ENCODE peak calls at places on chromosomes 16 and 17, in nine cellular contexts. N, T, Y, R, V, D, E, B and M are unnamed samples.
A peak's percentile ranks its signal among the peaks of the same experiment; 100 is the strongest.

GRCh38 chr17:74761931-74762330 is 13.5 kb downstream of the NHERF1 start:
- DNase-seq in N (no peak), D (no peak), R (no peak), V (no peak), T (no peak), E (no peak), Y (no peak), B (no peak), M (no peak)

GRCh38 chr17:28725660-28726395 is at the start of gene TLCD1:
- DNase-seq in V (peak; percentile 76), N (peak; percentile 69), R (peak; percentile 84), B (no peak), Y (no peak), D (peak; percentile 87), T (peak; percentile 76), E (peak; percentile 69), M (peak; percentile 82)

GRCh38 chr17:50219345-50219744 is 17.9 kb upstream of the COL1A1 start:
- DNase-seq in B (no peak), N (peak; percentile 88), T (peak; percentile 68), V (no peak), R (peak; percentile 72), E (no peak), D (peak; percentile 89), Y (no peak), M (no peak)

GRCh38 chr16:24871891-24872290 is 26.1 kb downstream of the SLC5A11 start:
- DNase-seq in D (no peak), N (no peak), E (no peak), T (no peak), R (no peak), Y (no peak), B (no peak), V (no peak), M (no peak)

GRCh38 chr17:79657861-79658810 is 47.3 kb upstream of the RBFOX3 start:
- DNase-seq in N (no peak), R (no peak), Y (no peak), B (no peak), D (no peak), E (no peak), V (no peak), T (no peak), M (no peak)

GRCh38 chr17:80455328-80455710 is 21.1 kb downstream of the NPTX1 start:
- DNase-seq in B (no peak), N (peak; percentile 66), R (peak; percentile 79), D (peak; percentile 82), Y (no peak), V (peak; percentile 51), E (peak; percentile 24), T (peak; percentile 56), M (peak; percentile 64)

GRCh38 chr17:57948555-57949420 is 6.4 kb downstream of the CUEDC1 start:
- DNase-seq in N (peak; percentile 92), E (peak; percentile 94), D (peak; percentile 85), R (peak; percentile 90), B (peak; percentile 98), V (no peak), Y (peak; percentile 79), T (peak; percentile 61), M (peak; percentile 28)

GRCh38 chr17:82718986-82719685 is 2.6 kb downstream of the FN3KRP start:
- DNase-seq in E (no peak), V (no peak), R (no peak), B (no peak), N (no peak), Y (no peak), D (no peak), T (no peak), M (no peak)

GRCh38 chr17:49775546-49776260 is 11.8 kb upstream of the FAM117A start:
- DNase-seq in T (no peak), V (no peak), R (peak; percentile 40), N (no peak), D (no peak), Y (no peak), E (no peak), B (no peak), M (no peak)

GRCh38 chr17:4142107-4142900 is 526 bp downstream of the ZZEF1 start:
- DNase-seq in R (peak; percentile 53), E (no peak), B (no peak), V (no peak), T (peak; percentile 6), D (peak; percentile 69), N (peak; percentile 45), Y (no peak), M (peak; percentile 53)

GRCh38 chr17:32516450-32516849 is 29.7 kb downstream of the CDK5R1 start:
- DNase-seq in B (no peak), N (no peak), R (no peak), D (no peak), V (no peak), T (no peak), E (no peak), Y (no peak), M (no peak)

GRCh38 chr17:31094600-31095238 is at the start of gene NF1:
- DNase-seq in N (peak; percentile 96), Y (peak; percentile 67), E (peak; percentile 90), B (peak; percentile 73), V (peak; percentile 93), T (peak; percentile 95), D (peak; percentile 99), R (peak; percentile 98), M (peak; percentile 93)